ENCODE peak calls at places on chromosomes 16 and 17, in nine cellular contexts. One of them, this sample, is unnamed.

GRCh38 chr17:46108550-46109110 is 84.6 kb downstream of the KANSL1 start:
- DNase-seq in T-helper 1 cell: no peak
- DNase-seq in stimulated activated CD8-positive, alpha-beta memory T cell treated with anti-CD3 and anti-CD28 coated beads, Interleukin-7, amount 100 ng/mL, for 48 hours: no peak
- DNase-seq in A549: no peak
- DNase-seq in tibial nerve: no peak
- DNase-seq in stimulated activated naive CD4-positive, alpha-beta T cell: no peak
- DNase-seq in naive thymus-derived CD8-positive, alpha-beta T cell: no peak
- DNase-seq in bronchial epithelial cell: no peak
- DNase-seq in HEK293T: no peak
- DNase-seq in this sample: no peak

GRCh38 chr17:70560471-70560870 is 391.1 kb downstream of the KCNJ2 start:
- DNase-seq in stimulated activated CD8-positive, alpha-beta memory T cell treated with anti-CD3 and anti-CD28 coated beads, Interleukin-7, amount 100 ng/mL, for 48 hours: no peak
- DNase-seq in HEK293T: no peak
- DNase-seq in A549: no peak
- DNase-seq in stimulated activated naive CD4-positive, alpha-beta T cell: no peak
- DNase-seq in tibial nerve: no peak
- DNase-seq in naive thymus-derived CD8-positive, alpha-beta T cell: no peak
- DNase-seq in bronchial epithelial cell: no peak
- DNase-seq in T-helper 1 cell: no peak
- DNase-seq in this sample: no peak

GRCh38 chr16:75109732-75110243 is 6.8 kb downstream of the LDHD start:
- DNase-seq in T-helper 1 cell: peak; percentile 41
- DNase-seq in bronchial epithelial cell: no peak
- DNase-seq in naive thymus-derived CD8-positive, alpha-beta T cell: no peak
- DNase-seq in stimulated activated CD8-positive, alpha-beta memory T cell treated with anti-CD3 and anti-CD28 coated beads, Interleukin-7, amount 100 ng/mL, for 48 hours: no peak
- DNase-seq in HEK293T: no peak
- DNase-seq in A549: no peak
- DNase-seq in stimulated activated naive CD4-positive, alpha-beta T cell: no peak
- DNase-seq in tibial nerve: no peak
- DNase-seq in this sample: peak; percentile 27

GRCh38 chr17:61400786-61401279 is 1.2 kb downstream of the TBX2 start:
- DNase-seq in stimulated activated naive CD4-positive, alpha-beta T cell: no peak
- DNase-seq in A549: no peak
- DNase-seq in naive thymus-derived CD8-positive, alpha-beta T cell: no peak
- DNase-seq in stimulated activated CD8-positive, alpha-beta memory T cell treated with anti-CD3 and anti-CD28 coated beads, Interleukin-7, amount 100 ng/mL, for 48 hours: no peak
- DNase-seq in T-helper 1 cell: no peak
- DNase-seq in HEK293T: peak; percentile 42
- DNase-seq in bronchial epithelial cell: no peak
- DNase-seq in tibial nerve: no peak
- DNase-seq in this sample: no peak

GRCh38 chr17:12992676-12993075 is 25.2 kb downstream of the ELAC2 start:
- DNase-seq in A549: no peak
- DNase-seq in stimulated activated CD8-positive, alpha-beta memory T cell treated with anti-CD3 and anti-CD28 coated beads, Interleukin-7, amount 100 ng/mL, for 48 hours: no peak
- DNase-seq in naive thymus-derived CD8-positive, alpha-beta T cell: no peak
- DNase-seq in HEK293T: no peak
- DNase-seq in stimulated activated naive CD4-positive, alpha-beta T cell: no peak
- DNase-seq in tibial nerve: no peak
- DNase-seq in T-helper 1 cell: no peak
- DNase-seq in bronchial epithelial cell: no peak
- DNase-seq in this sample: no peak

GRCh38 chr16:83200005-83200779 is 573.4 kb downstream of the CDH13 start:
- DNase-seq in bronchial epithelial cell: peak; percentile 95
- DNase-seq in naive thymus-derived CD8-positive, alpha-beta T cell: no peak
- DNase-seq in HEK293T: no peak
- DNase-seq in stimulated activated naive CD4-positive, alpha-beta T cell: no peak
- DNase-seq in tibial nerve: no peak
- DNase-seq in T-helper 1 cell: no peak
- DNase-seq in A549: peak; percentile 16
- DNase-seq in stimulated activated CD8-positive, alpha-beta memory T cell treated with anti-CD3 and anti-CD28 coated beads, Interleukin-7, amount 100 ng/mL, for 48 hours: no peak
- DNase-seq in this sample: peak; percentile 90

GRCh38 chr16:46894011-46894672 is 10.0 kb downstream of the GPT2 start:
- DNase-seq in HEK293T: no peak
- DNase-seq in tibial nerve: no peak
- DNase-seq in stimulated activated CD8-positive, alpha-beta memory T cell treated with anti-CD3 and anti-CD28 coated beads, Interleukin-7, amount 100 ng/mL, for 48 hours: no peak
- DNase-seq in stimulated activated naive CD4-positive, alpha-beta T cell: no peak
- DNase-seq in naive thymus-derived CD8-positive, alpha-beta T cell: no peak
- DNase-seq in T-helper 1 cell: no peak
- DNase-seq in bronchial epithelial cell: no peak
- DNase-seq in A549: no peak
- DNase-seq in this sample: no peak

GRCh38 chr17:182164-182751 is 808 bp upstream of the DOC2B start:
- DNase-seq in A549: no peak
- DNase-seq in stimulated activated naive CD4-positive, alpha-beta T cell: no peak
- DNase-seq in naive thymus-derived CD8-positive, alpha-beta T cell: no peak
- DNase-seq in T-helper 1 cell: no peak
- DNase-seq in stimulated activated CD8-positive, alpha-beta memory T cell treated with anti-CD3 and anti-CD28 coated beads, Interleukin-7, amount 100 ng/mL, for 48 hours: no peak
- DNase-seq in HEK293T: no peak
- DNase-seq in tibial nerve: no peak
- DNase-seq in bronchial epithelial cell: peak; percentile 75
- DNase-seq in this sample: no peak

GRCh38 chr17:2266045-2266864 is 37.3 kb downstream of the SMG6 start:
- DNase-seq in HEK293T: no peak
- DNase-seq in T-helper 1 cell: peak; percentile 95
- DNase-seq in stimulated activated CD8-positive, alpha-beta memory T cell treated with anti-CD3 and anti-CD28 coated beads, Interleukin-7, amount 100 ng/mL, for 48 hours: peak; percentile 88
- DNase-seq in A549: no peak
- DNase-seq in tibial nerve: no peak
- DNase-seq in bronchial epithelial cell: no peak
- DNase-seq in stimulated activated naive CD4-positive, alpha-beta T cell: peak; percentile 54
- DNase-seq in naive thymus-derived CD8-positive, alpha-beta T cell: peak; percentile 96
- DNase-seq in this sample: no peak

GRCh38 chr17:34393401-34393800 is 30.4 kb upstream of the CCL1 start:
- DNase-seq in stimulated activated naive CD4-positive, alpha-beta T cell: no peak
- DNase-seq in bronchial epithelial cell: no peak
- DNase-seq in naive thymus-derived CD8-positive, alpha-beta T cell: no peak
- DNase-seq in stimulated activated CD8-positive, alpha-beta memory T cell treated with anti-CD3 and anti-CD28 coated beads, Interleukin-7, amount 100 ng/mL, for 48 hours: no peak
- DNase-seq in HEK293T: no peak
- DNase-seq in tibial nerve: no peak
- DNase-seq in A549: no peak
- DNase-seq in T-helper 1 cell: no peak
- DNase-seq in this sample: no peak

GRCh38 chr16:2854700-2855309 is 3.2 kb downstream of the PRSS22 start:
- DNase-seq in bronchial epithelial cell: no peak
- DNase-seq in naive thymus-derived CD8-positive, alpha-beta T cell: no peak
- DNase-seq in tibial nerve: no peak
- DNase-seq in A549: no peak
- DNase-seq in stimulated activated CD8-positive, alpha-beta memory T cell treated with anti-CD3 and anti-CD28 coated beads, Interleukin-7, amount 100 ng/mL, for 48 hours: no peak
- DNase-seq in stimulated activated naive CD4-positive, alpha-beta T cell: no peak
- DNase-seq in HEK293T: no peak
- DNase-seq in T-helper 1 cell: no peak
- DNase-seq in this sample: no peak

GRCh38 chr17:7235693-7236665 is 1.7 kb upstream of the DVL2 start:
- DNase-seq in stimulated activated CD8-positive, alpha-beta memory T cell treated with anti-CD3 and anti-CD28 coated beads, Interleukin-7, amount 100 ng/mL, for 48 hours: no peak
- DNase-seq in A549: no peak
- DNase-seq in T-helper 1 cell: no peak
- DNase-seq in stimulated activated naive CD4-positive, alpha-beta T cell: no peak
- DNase-seq in bronchial epithelial cell: peak; percentile 55
- DNase-seq in tibial nerve: no peak
- DNase-seq in naive thymus-derived CD8-positive, alpha-beta T cell: no peak
- DNase-seq in HEK293T: no peak
- DNase-seq in this sample: peak; percentile 56

GRCh38 chr17:49621946-49622529 is 46.4 kb downstream of the NXPH3 start:
- DNase-seq in stimulated activated CD8-positive, alpha-beta memory T cell treated with anti-CD3 and anti-CD28 coated beads, Interleukin-7, amount 100 ng/mL, for 48 hours: no peak
- DNase-seq in tibial nerve: no peak
- DNase-seq in T-helper 1 cell: no peak
- DNase-seq in naive thymus-derived CD8-positive, alpha-beta T cell: no peak
- DNase-seq in A549: no peak
- DNase-seq in HEK293T: no peak
- DNase-seq in stimulated activated naive CD4-positive, alpha-beta T cell: no peak
- DNase-seq in bronchial epithelial cell: no peak
- DNase-seq in this sample: no peak

GRCh38 chr17:63928966-63929695 is 3.0 kb downstream of the CD79B start:
- DNase-seq in stimulated activated CD8-positive, alpha-beta memory T cell treated with anti-CD3 and anti-CD28 coated beads, Interleukin-7, amount 100 ng/mL, for 48 hours: no peak
- DNase-seq in naive thymus-derived CD8-positive, alpha-beta T cell: no peak
- DNase-seq in A549: no peak
- DNase-seq in bronchial epithelial cell: no peak
- DNase-seq in stimulated activated naive CD4-positive, alpha-beta T cell: no peak
- DNase-seq in HEK293T: no peak
- DNase-seq in T-helper 1 cell: no peak
- DNase-seq in tibial nerve: no peak
- DNase-seq in this sample: no peak

GRCh38 chr17:78315355-78316114 is 44.3 kb downstream of the SOCS3 start:
- DNase-seq in HEK293T: no peak
- DNase-seq in T-helper 1 cell: peak; percentile 57
- DNase-seq in bronchial epithelial cell: peak; percentile 92
- DNase-seq in stimulated activated CD8-positive, alpha-beta memory T cell treated with anti-CD3 and anti-CD28 coated beads, Interleukin-7, amount 100 ng/mL, for 48 hours: peak; percentile 68
- DNase-seq in tibial nerve: peak; percentile 86
- DNase-seq in A549: peak; percentile 94
- DNase-seq in naive thymus-derived CD8-positive, alpha-beta T cell: peak; percentile 26
- DNase-seq in stimulated activated naive CD4-positive, alpha-beta T cell: peak; percentile 19
- DNase-seq in this sample: peak; percentile 94

GRCh38 chr17:28093999-28094716 is 51.7 kb downstream of the NLK start:
- DNase-seq in tibial nerve: no peak
- DNase-seq in stimulated activated naive CD4-positive, alpha-beta T cell: no peak
- DNase-seq in stimulated activated CD8-positive, alpha-beta memory T cell treated with anti-CD3 and anti-CD28 coated beads, Interleukin-7, amount 100 ng/mL, for 48 hours: no peak
- DNase-seq in A549: no peak
- DNase-seq in bronchial epithelial cell: no peak
- DNase-seq in naive thymus-derived CD8-positive, alpha-beta T cell: no peak
- DNase-seq in T-helper 1 cell: no peak
- DNase-seq in HEK293T: no peak
- DNase-seq in this sample: no peak

GRCh38 chr16:71453051-71453450 is 9.0 kb downstream of the ZNF23 start:
- DNase-seq in tibial nerve: no peak
- DNase-seq in A549: no peak
- DNase-seq in bronchial epithelial cell: no peak
- DNase-seq in HEK293T: no peak
- DNase-seq in T-helper 1 cell: no peak
- DNase-seq in stimulated activated naive CD4-positive, alpha-beta T cell: no peak
- DNase-seq in stimulated activated CD8-positive, alpha-beta memory T cell treated with anti-CD3 and anti-CD28 coated beads, Interleukin-7, amount 100 ng/mL, for 48 hours: no peak
- DNase-seq in naive thymus-derived CD8-positive, alpha-beta T cell: no peak
- DNase-seq in this sample: no peak